ENCODE peak calls at places on chromosomes 1 and 21, in ten cellular contexts. J is activated CD4-positive, CD25-positive, alpha-beta regulatory T cell; D is putamen; Z is iPS DF 19.7; T is dermis microvascular lymphatic vessel endothelial cell; N is NCI-H2081; Y is left cardiac atrium; W is fibroblast of lung; O is stimulated activated CD4-positive, alpha-beta T cell treated with anti-CD3 and anti-CD28 coated beads, TNF-alpha, amount 100 ng/mL, for 1 hour; S is ecto neural progenitor cell. V is an unnamed sample.
A peak's percentile ranks its signal among the peaks of the same experiment; 100 is the strongest.

GRCh38 chr1:228732426-228732825 is 2.9 kb upstream of the RHOU start:
- DNase-seq in J (no peak), D (no peak), Z (no peak), T (no peak), N (no peak), Y (no peak), W (no peak), O (no peak), S (no peak), V (no peak)

GRCh38 chr1:27555700-27556424 is 48.1 kb downstream of the AHDC1 start:
- DNase-seq in J (no peak), D (no peak), Z (no peak), T (no peak), N (no peak), Y (peak; percentile 72), W (peak; percentile 64), O (no peak), S (no peak), V (no peak)

GRCh38 chr1:154453577-154454352 is 48.3 kb upstream of the TDRD10 start:
- DNase-seq in J (no peak), D (no peak), Z (no peak), T (no peak), N (no peak), Y (no peak), W (peak; percentile 74), O (no peak), S (no peak), V (no peak)

GRCh38 chr1:24586970-24587820 is 31.3 kb downstream of the NCMAP start:
- DNase-seq in J (peak; percentile 18), D (peak; percentile 21), Z (peak; percentile 54), T (peak; percentile 27), N (peak; percentile 69), Y (no peak), W (peak; percentile 69), O (peak; percentile 19), S (no peak), V (peak; percentile 72)

GRCh38 chr1:23081376-23081775 is 62.1 kb downstream of the KDM1A start:
- DNase-seq in J (no peak), D (no peak), Z (no peak), T (no peak), N (no peak), Y (no peak), W (no peak), O (no peak), S (no peak), V (no peak)

GRCh38 chr1:213692236-213692831 is 295.4 kb upstream of the PROX1 start:
- DNase-seq in J (no peak), D (no peak), Z (no peak), T (no peak), N (no peak), Y (no peak), W (no peak), O (no peak), S (no peak), V (no peak)

GRCh38 chr1:8523641-8524206 is 205.8 kb downstream of the SLC45A1 start:
- DNase-seq in J (no peak), D (no peak), Z (no peak), T (no peak), N (no peak), Y (no peak), W (no peak), O (no peak), S (no peak), V (peak; percentile 40)

GRCh38 chr1:222045816-222046215 is 303.9 kb upstream of the DUSP10 start:
- DNase-seq in J (no peak), D (no peak), Z (no peak), T (no peak), N (no peak), Y (no peak), W (no peak), O (no peak), S (no peak), V (no peak)

GRCh38 chr21:37983336-37984095 is 67.3 kb upstream of the KCNJ6 start:
- DNase-seq in J (no peak), D (no peak), Z (no peak), T (no peak), N (no peak), Y (no peak), W (no peak), O (no peak), S (no peak), V (no peak)